ENCODE peak calls at places on chromosomes 6 and 20, in eight cellular contexts. H is lower lobe of right lung, W is uterus, V is mesothelial cell of epicardium, B is prostate gland, M is epithelial cell of proximal tubule, G is brain microvascular endothelial cell, Q is body of pancreas. U is an unnamed sample.

GRCh38 chr6:102619585-102619984 is 1226.1 kb downstream of the GRIK2 start:
- DNase-seq in W (no peak), H (no peak), M (no peak), Q (no peak), V (no peak), B (no peak), G (peak; percentile 0), U (peak; percentile 2)

GRCh38 chr20:21166801-21167200 is 40.9 kb downstream of the KIZ start:
- DNase-seq in W (no peak), Q (no peak), M (no peak), V (no peak), H (no peak), B (no peak), G (no peak), U (no peak)

GRCh38 chr20:958936-959815 is 42.9 kb downstream of the RSPO4 start:
- DNase-seq in G (no peak), B (no peak), M (no peak), W (no peak), V (no peak), H (no peak), Q (no peak), U (no peak)

GRCh38 chr6:26044140-26045045 is 42.8 kb upstream of the HFE start:
- DNase-seq in H (peak; percentile 69), V (no peak), M (no peak), W (no peak), G (peak; percentile 33), Q (peak; percentile 79), B (peak; percentile 19), U (no peak)

GRCh38 chr20:19260412-19261090 is 48.1 kb downstream of the SLC24A3 start:
- DNase-seq in G (peak; percentile 6), B (no peak), W (no peak), V (no peak), M (no peak), Q (no peak), H (no peak), U (no peak)

GRCh38 chr6:113651120-113651519 is 206.0 kb upstream of the MARCKS start:
- DNase-seq in M (no peak), Q (no peak), V (no peak), H (no peak), G (no peak), B (no peak), W (no peak), U (no peak)

GRCh38 chr20:53929974-53930650 is 140.3 kb downstream of the BCAS1 start:
- DNase-seq in M (no peak), V (no peak), H (no peak), B (no peak), G (no peak), Q (no peak), W (no peak), U (peak; percentile 61)

GRCh38 chr6:156562019-156562418 is 215.2 kb upstream of the ARID1B start:
- DNase-seq in Q (no peak), V (no peak), M (no peak), W (no peak), B (no peak), G (no peak), H (no peak), U (no peak)

GRCh38 chr6:13573669-13574110 is 711 bp upstream of the SIRT5 start:
- DNase-seq in W (peak; percentile 28), H (peak; percentile 61), M (peak; percentile 15), B (peak; percentile 13), G (peak; percentile 33), Q (peak; percentile 47), V (no peak), U (no peak)

GRCh38 chr20:5364997-5365597 is 48.3 kb upstream of the PROKR2 start:
- DNase-seq in H (no peak), B (no peak), M (no peak), Q (no peak), W (no peak), V (no peak), G (peak; percentile 46), U (no peak)

GRCh38 chr6:35710241-35710847 is 21.6 kb upstream of the FKBP5 start:
- DNase-seq in Q (no peak), B (no peak), M (peak; percentile 63), W (no peak), G (no peak), V (no peak), H (no peak), U (no peak)

GRCh38 chr20:61886721-61887658 is 178.7 kb downstream of the TAF4 start:
- DNase-seq in B (no peak), W (no peak), Q (peak; percentile 32), G (peak; percentile 20), M (no peak), H (peak; percentile 47), V (no peak), U (no peak)

GRCh38 chr6:147311218-147311617 is 107.0 kb downstream of the STXBP5 start:
- DNase-seq in W (no peak), G (no peak), B (no peak), M (no peak), Q (no peak), V (no peak), H (no peak), U (no peak)

GRCh38 chr6:6694825-6695710 is 106.5 kb downstream of the LY86 start:
- DNase-seq in H (peak; percentile 85), G (no peak), M (no peak), V (no peak), W (peak; percentile 43), Q (no peak), B (no peak), U (no peak)

GRCh38 chr6:45566882-45567281 is 189.1 kb upstream of the SUPT3H start:
- DNase-seq in Q (no peak), M (peak; percentile 66), G (no peak), H (no peak), W (no peak), B (no peak), V (no peak), U (no peak)

GRCh38 chr6:31401403-31401802 is 2.0 kb upstream of the MICA start:
- DNase-seq in H (no peak), W (peak; percentile 72), B (peak; percentile 36), M (peak; percentile 61), G (peak; percentile 90), Q (peak; percentile 51), V (no peak), U (no peak)

DNA sequence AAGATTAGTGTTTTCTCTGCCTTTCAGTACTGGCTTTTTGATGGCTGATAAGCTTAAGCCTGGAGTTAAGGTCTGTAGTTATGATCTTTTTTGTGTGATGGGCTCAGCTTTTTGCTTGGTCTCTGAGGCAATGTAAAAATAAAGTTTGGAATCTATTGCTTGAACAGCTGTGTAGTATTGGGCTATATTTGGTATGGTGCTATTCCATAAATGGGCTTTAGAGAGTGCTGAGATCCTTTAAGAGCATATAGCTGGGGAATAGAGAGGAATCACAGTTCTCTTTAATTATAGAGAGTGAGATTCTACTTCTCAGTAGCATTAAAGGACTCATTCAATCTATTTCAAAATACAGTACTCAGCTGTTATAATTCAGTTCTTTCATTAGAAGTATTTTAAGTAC is 40.8 kb downstream of the ZNF451 start:
- DNase-seq in W (no peak), G (no peak), Q (no peak), M (no peak), H (no peak), V (no peak), B (no peak), U (no peak)
- TF ChIP-seq CTCF in W (no peak), G (no peak), Q (no peak), M (no peak), H (no peak), V (no peak), B (no peak), U (no peak)

GRCh38 chr6:132126150-132126549 is 175.0 kb upstream of the CCN2 start:
- DNase-seq in M (no peak), Q (no peak), G (no peak), W (no peak), B (no peak), V (no peak), H (no peak), U (no peak)
- TF ChIP-seq CTCF in M (peak; percentile 9), Q (no peak), G (peak; percentile 35), W (no peak), B (no peak), V (no peak), H (no peak), U (no peak)

GRCh38 chr6:84346372-84346771 is 118.9 kb upstream of the CEP162 start:
- DNase-seq in B (no peak), W (no peak), Q (no peak), V (no peak), G (no peak), H (no peak), M (no peak), U (no peak)
- TF ChIP-seq CTCF in B (no peak), W (no peak), Q (no peak), V (no peak), G (peak; percentile 3), H (no peak), M (peak; percentile 26), U (no peak)

GRCh38 chr6:119517428-119517827 is 167.9 kb upstream of the MAN1A1 start:
- DNase-seq in V (no peak), H (no peak), B (no peak), Q (no peak), G (no peak), M (no peak), W (no peak), U (no peak)
- TF ChIP-seq CTCF in V (no peak), H (no peak), B (no peak), Q (no peak), G (no peak), M (no peak), W (no peak), U (no peak)

U was measured in GM13977.